ENCODE peak calls at places on chromosomes 1 and 21, in seven cellular contexts. G is HFFc6; H is anterior cingulate cortex; V is nucleus accumbens; F is naive thymus-derived CD8-positive, alpha-beta T cell; U is foreskin melanocyte; P is HTR-8/SVneo. T is an unnamed sample.

GRCh38 chr1:203127672-203128611 is at the start of gene ADORA1:
- DNase-seq in F (no peak), H (peak; percentile 53), G (peak; percentile 58), P (peak; percentile 62), V (peak; percentile 63), U (peak; percentile 32), T (no peak)

GRCh38 chr1:98172578-98172977 is 251.7 kb upstream of the DPYD start:
- DNase-seq in P (no peak), H (no peak), F (no peak), G (peak; percentile 0), V (no peak), U (no peak), T (no peak)

GRCh38 chr1:107274227-107274626 is 133.4 kb downstream of the NTNG1 start:
- DNase-seq in G (no peak), H (no peak), V (no peak), F (no peak), P (no peak), U (no peak), T (no peak)

GRCh38 chr1:153882296-153882912 is 40.4 kb downstream of the GATAD2B start:
- DNase-seq in G (no peak), U (no peak), H (no peak), P (no peak), F (no peak), V (no peak), T (no peak)

GRCh38 chr1:229288516-229288915 is 17.6 kb downstream of the RAB4A start:
- DNase-seq in F (no peak), P (no peak), H (no peak), G (no peak), U (no peak), V (no peak), T (no peak)

GRCh38 chr21:45295576-45296365 is 8.1 kb upstream of the POFUT2 start:
- DNase-seq in G (peak; percentile 89), V (no peak), F (no peak), U (no peak), P (peak; percentile 74), H (no peak), T (no peak)

GRCh38 chr1:33161061-33161681 is 20.7 kb downstream of the TRIM62 start:
- DNase-seq in H (peak; percentile 70), U (peak; percentile 91), V (peak; percentile 59), P (no peak), G (no peak), F (no peak), T (no peak)

GRCh38 chr21:16912075-16912474 is 600.8 kb upstream of the CXADR start:
- DNase-seq in G (peak; percentile 12), F (no peak), H (no peak), P (peak; percentile 2), U (no peak), V (no peak), T (peak; percentile 13)

GRCh38 chr21:23374155-23374554 is 2233.1 kb downstream of the MRPL39 start:
- DNase-seq in G (no peak), U (no peak), H (no peak), V (no peak), F (no peak), P (no peak), T (no peak)

GRCh38 chr1:4161271-4162006 is 261.4 kb upstream of the C1orf174 start:
- DNase-seq in P (no peak), G (no peak), U (no peak), V (no peak), H (no peak), F (no peak), T (no peak)

GRCh38 chr1:240232548-240232947 is 140.9 kb downstream of the FMN2 start:
- DNase-seq in V (no peak), U (peak; percentile 96), P (no peak), G (peak; percentile 88), H (no peak), F (no peak), T (peak; percentile 91)

GRCh38 chr1:99613716-99614115 is 32.2 kb upstream of the PALMD start:
- DNase-seq in P (no peak), G (no peak), F (no peak), V (no peak), H (no peak), U (no peak), T (no peak)

GRCh38 chr1:183567584-183567983 is 22.7 kb downstream of the NCF2 start:
- DNase-seq in V (no peak), H (no peak), G (no peak), P (peak; percentile 40), U (no peak), F (no peak), T (peak; percentile 51)

GRCh38 chr1:236119935-236120484 is 22.3 kb upstream of the GPR137B start:
- DNase-seq in F (no peak), P (no peak), V (no peak), G (no peak), H (no peak), U (no peak), T (no peak)

GRCh38 chr1:47226121-47226977 is 5.7 kb downstream of the TAL1 start:
- DNase-seq in V (no peak), F (no peak), U (no peak), H (no peak), P (no peak), G (no peak), T (no peak)

GRCh38 chr1:108881369-108881768 is 4.6 kb downstream of the GPSM2 start:
- DNase-seq in U (no peak), V (no peak), P (no peak), G (peak; percentile 27), H (no peak), F (no peak), T (peak; percentile 25)

GRCh38 chr1:17248781-17249180 is at the start of gene PADI3:
- DNase-seq in U (no peak), H (no peak), V (no peak), F (no peak), P (no peak), G (no peak), T (no peak)

GRCh38 chr1:201656670-201657032 is 117.7 kb downstream of the NAV1 start:
- DNase-seq in U (no peak), V (no peak), G (no peak), F (no peak), H (no peak), P (no peak), T (no peak)

GRCh38 chr1:60596791-60597748 is 485.3 kb upstream of the NFIA start:
- DNase-seq in P (no peak), V (no peak), G (no peak), H (no peak), F (no peak), U (no peak), T (no peak)

GRCh38 chr21:29302340-29302991 is 3.7 kb downstream of the BACH1 start:
- DNase-seq in H (no peak), P (no peak), V (no peak), U (peak; percentile 7), F (no peak), G (no peak), T (no peak)

GRCh38 chr1:32876341-32877210 is 5.9 kb upstream of the FNDC5 start:
- DNase-seq in U (no peak), G (peak; percentile 18), H (no peak), F (peak; percentile 51), V (no peak), P (no peak), T (no peak)

GRCh38 chr1:17930635-17931034 is 175.5 kb downstream of the ACTL8 start:
- DNase-seq in H (no peak), G (no peak), P (no peak), V (no peak), F (no peak), U (no peak), T (no peak)

GRCh38 chr1:176167210-176167609 is 39.9 kb downstream of the COP1 start:
- DNase-seq in P (no peak), G (no peak), F (no peak), V (no peak), U (no peak), H (no peak), T (no peak)

GRCh38 chr1:209651148-209651547 is 1.1 kb downstream of the LAMB3 start:
- DNase-seq in U (peak; percentile 83), G (peak; percentile 82), P (peak; percentile 74), V (no peak), H (no peak), F (no peak), T (peak; percentile 26)

GRCh38 chr1:156082111-156083091 is at the start of gene MEX3A:
- DNase-seq in H (peak; percentile 55), P (peak; percentile 79), V (peak; percentile 41), F (peak; percentile 61), U (no peak), G (peak; percentile 50), T (no peak)

GRCh38 chr21:37877888-37878684 is 38.2 kb downstream of the KCNJ6 start:
- DNase-seq in P (no peak), U (no peak), G (no peak), V (no peak), F (no peak), H (no peak), T (no peak)

GRCh38 chr1:45490121-45490622 is 791 bp downstream of the TESK2 start:
- DNase-seq in H (no peak), U (peak; percentile 23), V (no peak), P (no peak), F (no peak), G (no peak), T (no peak)

GRCh38 chr1:160652924-160653619 is 6.2 kb upstream of the SLAMF1 start:
- DNase-seq in P (no peak), G (no peak), F (no peak), H (no peak), U (no peak), V (no peak), T (no peak)

GRCh38 chr1:229105822-229106525 is 164.9 kb upstream of the RAB4A start:
- DNase-seq in F (no peak), V (no peak), G (no peak), H (no peak), U (no peak), P (no peak), T (no peak)

T was measured in retinal pigment epithelial cell.